ENCODE peak calls at places on chromosomes 3 and 15, in nine cellular contexts. One of them, this sample, is unnamed.

GRCh38 chr15:65258863-65259262 is 27.8 kb downstream of the PARP16 start:
- DNase-seq in LoVo: no peak
- DNase-seq in uterus: peak; percentile 84
- DNase-seq in foreskin melanocyte: no peak
- DNase-seq in HFFc6: no peak
- DNase-seq in hepatocyte: peak; percentile 55
- DNase-seq in islet precursor cell: no peak
- DNase-seq in NCI-H1105 treated with DMSO at 0.1 percent for 48 hours: no peak
- DNase-seq in occipital lobe: no peak
- DNase-seq in this sample: peak; percentile 38

GRCh38 chr3:25674670-25675069 is 10.0 kb upstream of the TOP2B start:
- DNase-seq in LoVo: no peak
- DNase-seq in uterus: no peak
- DNase-seq in foreskin melanocyte: no peak
- DNase-seq in HFFc6: no peak
- DNase-seq in hepatocyte: no peak
- DNase-seq in islet precursor cell: no peak
- DNase-seq in NCI-H1105 treated with DMSO at 0.1 percent for 48 hours: no peak
- DNase-seq in occipital lobe: no peak
- DNase-seq in this sample: no peak

GRCh38 chr3:156250550-156250949 is 130.2 kb downstream of the KCNAB1 start:
- DNase-seq in LoVo: no peak
- DNase-seq in uterus: no peak
- DNase-seq in foreskin melanocyte: no peak
- DNase-seq in HFFc6: no peak
- DNase-seq in hepatocyte: no peak
- DNase-seq in islet precursor cell: no peak
- DNase-seq in NCI-H1105 treated with DMSO at 0.1 percent for 48 hours: no peak
- DNase-seq in occipital lobe: no peak
- DNase-seq in this sample: no peak

GRCh38 chr3:154886437-154886836 is 193.7 kb upstream of the MME start:
- DNase-seq in LoVo: no peak
- DNase-seq in uterus: no peak
- DNase-seq in foreskin melanocyte: peak; percentile 64
- DNase-seq in HFFc6: peak; percentile 97
- DNase-seq in hepatocyte: peak; percentile 29
- DNase-seq in islet precursor cell: no peak
- DNase-seq in NCI-H1105 treated with DMSO at 0.1 percent for 48 hours: no peak
- DNase-seq in occipital lobe: no peak
- DNase-seq in this sample: no peak

GRCh38 chr15:82680200-82681102 is 29.2 kb downstream of the AP3B2 start:
- DNase-seq in LoVo: no peak
- DNase-seq in uterus: no peak
- DNase-seq in foreskin melanocyte: no peak
- DNase-seq in HFFc6: no peak
- DNase-seq in hepatocyte: peak; percentile 93
- DNase-seq in islet precursor cell: peak; percentile 92
- DNase-seq in NCI-H1105 treated with DMSO at 0.1 percent for 48 hours: peak; percentile 80
- DNase-seq in occipital lobe: no peak
- DNase-seq in this sample: peak; percentile 20

GRCh38 chr3:73520931-73521461 is 103.7 kb downstream of the PDZRN3 start:
- DNase-seq in LoVo: no peak
- DNase-seq in uterus: peak; percentile 86
- DNase-seq in foreskin melanocyte: no peak
- DNase-seq in HFFc6: no peak
- DNase-seq in hepatocyte: no peak
- DNase-seq in islet precursor cell: no peak
- DNase-seq in NCI-H1105 treated with DMSO at 0.1 percent for 48 hours: no peak
- DNase-seq in occipital lobe: peak; percentile 67
- DNase-seq in this sample: no peak

GRCh38 chr3:46852839-46853355 is 10.3 kb downstream of the MYL3 start:
- DNase-seq in LoVo: no peak
- DNase-seq in uterus: peak; percentile 6
- DNase-seq in foreskin melanocyte: no peak
- DNase-seq in HFFc6: no peak
- DNase-seq in hepatocyte: no peak
- DNase-seq in islet precursor cell: no peak
- DNase-seq in NCI-H1105 treated with DMSO at 0.1 percent for 48 hours: no peak
- DNase-seq in occipital lobe: no peak
- DNase-seq in this sample: no peak

GRCh38 chr3:196207833-196208607 is 3.2 kb downstream of the ZDHHC19 start:
- DNase-seq in LoVo: peak; percentile 52
- DNase-seq in uterus: no peak
- DNase-seq in foreskin melanocyte: no peak
- DNase-seq in HFFc6: no peak
- DNase-seq in hepatocyte: peak; percentile 66
- DNase-seq in islet precursor cell: peak; percentile 84
- DNase-seq in NCI-H1105 treated with DMSO at 0.1 percent for 48 hours: no peak
- DNase-seq in occipital lobe: no peak
- DNase-seq in this sample: peak; percentile 80

GRCh38 chr15:92091155-92091734 is 237.7 kb downstream of the SLCO3A1 start:
- DNase-seq in LoVo: peak; percentile 61
- DNase-seq in uterus: no peak
- DNase-seq in foreskin melanocyte: no peak
- DNase-seq in HFFc6: no peak
- DNase-seq in hepatocyte: peak; percentile 87
- DNase-seq in islet precursor cell: peak; percentile 92
- DNase-seq in NCI-H1105 treated with DMSO at 0.1 percent for 48 hours: peak; percentile 34
- DNase-seq in occipital lobe: peak; percentile 5
- DNase-seq in this sample: no peak

GRCh38 chr3:186670148-186670547 is 4.3 kb downstream of the HRG start:
- DNase-seq in LoVo: no peak
- DNase-seq in uterus: no peak
- DNase-seq in foreskin melanocyte: no peak
- DNase-seq in HFFc6: no peak
- DNase-seq in hepatocyte: no peak
- DNase-seq in islet precursor cell: no peak
- DNase-seq in NCI-H1105 treated with DMSO at 0.1 percent for 48 hours: no peak
- DNase-seq in occipital lobe: no peak
- DNase-seq in this sample: no peak

GRCh38 chr15:27582741-27583400 is 516.2 kb downstream of the OCA2 start:
- DNase-seq in LoVo: no peak
- DNase-seq in uterus: no peak
- DNase-seq in foreskin melanocyte: no peak
- DNase-seq in HFFc6: no peak
- DNase-seq in hepatocyte: no peak
- DNase-seq in islet precursor cell: no peak
- DNase-seq in NCI-H1105 treated with DMSO at 0.1 percent for 48 hours: no peak
- DNase-seq in occipital lobe: no peak
- DNase-seq in this sample: no peak

GRCh38 chr3:135106445-135106844 is 311.4 kb downstream of the EPHB1 start:
- DNase-seq in LoVo: peak; percentile 76
- DNase-seq in uterus: no peak
- DNase-seq in foreskin melanocyte: peak; percentile 11
- DNase-seq in HFFc6: no peak
- DNase-seq in hepatocyte: peak; percentile 83
- DNase-seq in islet precursor cell: peak; percentile 73
- DNase-seq in NCI-H1105 treated with DMSO at 0.1 percent for 48 hours: no peak
- DNase-seq in occipital lobe: no peak
- DNase-seq in this sample: no peak

GRCh38 chr3:24145981-24146822 is 201.1 kb downstream of the NR1D2 start:
- DNase-seq in LoVo: peak; percentile 11
- DNase-seq in uterus: no peak
- DNase-seq in foreskin melanocyte: peak; percentile 48
- DNase-seq in HFFc6: peak; percentile 98
- DNase-seq in hepatocyte: peak; percentile 41
- DNase-seq in islet precursor cell: no peak
- DNase-seq in NCI-H1105 treated with DMSO at 0.1 percent for 48 hours: no peak
- DNase-seq in occipital lobe: peak; percentile 15
- DNase-seq in this sample: peak; percentile 37

GRCh38 chr3:134483195-134483890 is 2.4 kb downstream of the ANAPC13 start:
- DNase-seq in LoVo: no peak
- DNase-seq in uterus: no peak
- DNase-seq in foreskin melanocyte: no peak
- DNase-seq in HFFc6: peak; percentile 86
- DNase-seq in hepatocyte: no peak
- DNase-seq in islet precursor cell: peak; percentile 69
- DNase-seq in NCI-H1105 treated with DMSO at 0.1 percent for 48 hours: no peak
- DNase-seq in occipital lobe: no peak
- DNase-seq in this sample: no peak

GRCh38 chr3:64977308-64978100 is 289.7 kb upstream of the ADAMTS9 start:
- DNase-seq in LoVo: no peak
- DNase-seq in uterus: no peak
- DNase-seq in foreskin melanocyte: no peak
- DNase-seq in HFFc6: no peak
- DNase-seq in hepatocyte: peak; percentile 13
- DNase-seq in islet precursor cell: peak; percentile 97
- DNase-seq in NCI-H1105 treated with DMSO at 0.1 percent for 48 hours: no peak
- DNase-seq in occipital lobe: no peak
- DNase-seq in this sample: no peak

GRCh38 chr15:70259030-70259424 is 161.3 kb upstream of the TLE3 start:
- DNase-seq in LoVo: no peak
- DNase-seq in uterus: peak; percentile 65
- DNase-seq in foreskin melanocyte: peak; percentile 64
- DNase-seq in HFFc6: peak; percentile 50
- DNase-seq in hepatocyte: peak; percentile 85
- DNase-seq in islet precursor cell: peak; percentile 90
- DNase-seq in NCI-H1105 treated with DMSO at 0.1 percent for 48 hours: no peak
- DNase-seq in occipital lobe: no peak
- DNase-seq in this sample: no peak

GRCh38 chr3:177446160-177446559 is 248.9 kb upstream of the TBL1XR1 start:
- DNase-seq in LoVo: no peak
- DNase-seq in uterus: no peak
- DNase-seq in foreskin melanocyte: no peak
- DNase-seq in HFFc6: no peak
- DNase-seq in hepatocyte: no peak
- DNase-seq in islet precursor cell: no peak
- DNase-seq in NCI-H1105 treated with DMSO at 0.1 percent for 48 hours: no peak
- DNase-seq in occipital lobe: no peak
- DNase-seq in this sample: no peak

GRCh38 chr3:76949462-76949861 is 90.4 kb upstream of the ROBO2 start:
- DNase-seq in LoVo: no peak
- DNase-seq in uterus: no peak
- DNase-seq in foreskin melanocyte: no peak
- DNase-seq in HFFc6: no peak
- DNase-seq in hepatocyte: peak; percentile 33
- DNase-seq in islet precursor cell: no peak
- DNase-seq in NCI-H1105 treated with DMSO at 0.1 percent for 48 hours: no peak
- DNase-seq in occipital lobe: no peak
- DNase-seq in this sample: no peak

GRCh38 chr3:23324745-23325144 is 121.6 kb downstream of the UBE2E2 start:
- DNase-seq in LoVo: peak; percentile 20
- DNase-seq in uterus: no peak
- DNase-seq in foreskin melanocyte: peak; percentile 52
- DNase-seq in HFFc6: peak; percentile 44
- DNase-seq in hepatocyte: no peak
- DNase-seq in islet precursor cell: no peak
- DNase-seq in NCI-H1105 treated with DMSO at 0.1 percent for 48 hours: no peak
- DNase-seq in occipital lobe: no peak
- DNase-seq in this sample: no peak

GRCh38 chr15:60000113-60000823 is 3.8 kb upstream of the FOXB1 start:
- DNase-seq in LoVo: no peak
- DNase-seq in uterus: no peak
- DNase-seq in foreskin melanocyte: no peak
- DNase-seq in HFFc6: no peak
- DNase-seq in hepatocyte: no peak
- DNase-seq in islet precursor cell: peak; percentile 54
- DNase-seq in NCI-H1105 treated with DMSO at 0.1 percent for 48 hours: peak; percentile 71
- DNase-seq in occipital lobe: no peak
- DNase-seq in this sample: no peak

GRCh38 chr3:19596408-19596807 is 337.6 kb downstream of the EFHB start:
- DNase-seq in LoVo: no peak
- DNase-seq in uterus: no peak
- DNase-seq in foreskin melanocyte: no peak
- DNase-seq in HFFc6: no peak
- DNase-seq in hepatocyte: no peak
- DNase-seq in islet precursor cell: no peak
- DNase-seq in NCI-H1105 treated with DMSO at 0.1 percent for 48 hours: no peak
- DNase-seq in occipital lobe: no peak
- DNase-seq in this sample: no peak

GRCh38 chr3:12796171-12797123 is at the start of gene CAND2:
- DNase-seq in LoVo: no peak
- DNase-seq in uterus: peak; percentile 77
- DNase-seq in foreskin melanocyte: peak; percentile 18
- DNase-seq in HFFc6: no peak
- DNase-seq in hepatocyte: peak; percentile 79
- DNase-seq in islet precursor cell: peak; percentile 70
- DNase-seq in NCI-H1105 treated with DMSO at 0.1 percent for 48 hours: peak; percentile 30
- DNase-seq in occipital lobe: peak; percentile 48
- DNase-seq in this sample: peak; percentile 50

GRCh38 chr3:173216063-173216462 is 75.0 kb upstream of the SPATA16 start:
- DNase-seq in LoVo: no peak
- DNase-seq in uterus: no peak
- DNase-seq in foreskin melanocyte: no peak
- DNase-seq in HFFc6: no peak
- DNase-seq in hepatocyte: no peak
- DNase-seq in islet precursor cell: no peak
- DNase-seq in NCI-H1105 treated with DMSO at 0.1 percent for 48 hours: no peak
- DNase-seq in occipital lobe: no peak
- DNase-seq in this sample: no peak